ENCODE peak calls at places on chromosomes 4 and X, in six cellular contexts. L is AG04450, H is brain microvascular endothelial cell, Q is heart left ventricle, E is pancreas, M is thoracic aorta. B is an unnamed sample.

GRCh38 chr4:173517781-173518371 is 12.2 kb downstream of the HAND2 start:
- DNase-seq in Q (peak; percentile 54), M (no peak), L (no peak), H (no peak), E (no peak), B (no peak)

GRCh38 chr4:150002561-150002960 is 75.7 kb upstream of the DCLK2 start:
- DNase-seq in L (no peak), Q (no peak), H (peak; percentile 42), E (no peak), M (no peak), B (no peak)

GRCh38 chr4:1365271-1366178 is 18.5 kb downstream of the UVSSA start:
- DNase-seq in Q (no peak), E (peak; percentile 45), L (no peak), M (no peak), H (no peak), B (peak; percentile 79)

GRCh38 chr4:4394644-4395043 is 7.7 kb downstream of the NSG1 start:
- DNase-seq in E (no peak), L (peak; percentile 11), H (peak; percentile 5), M (no peak), Q (no peak), B (no peak)

GRCh38 chrX:150514462-150514861 is 54.0 kb upstream of the MTM1 start:
- DNase-seq in Q (no peak), H (no peak), L (no peak), E (no peak), M (no peak), B (no peak)

GRCh38 chrX:37998586-37999267 is 7.6 kb upstream of the SYTL5 start:
- DNase-seq in Q (no peak), E (no peak), M (no peak), L (no peak), H (peak; percentile 56), B (no peak)

GRCh38 chr4:99033956-99034355 is 38.4 kb downstream of the METAP1 start:
- DNase-seq in L (no peak), M (no peak), Q (no peak), E (no peak), H (no peak), B (no peak)

GRCh38 chr4:128866691-128867090 is 57.2 kb downstream of the JADE1 start:
- DNase-seq in Q (no peak), H (no peak), E (no peak), M (no peak), L (no peak), B (no peak)

GRCh38 chr4:17616283-17616682 is 1.8 kb downstream of the MED28 start:
- DNase-seq in H (no peak), E (no peak), L (no peak), Q (no peak), M (no peak), B (no peak)

GRCh38 chr4:15147709-15148651 is 145.7 kb downstream of the CPEB2 start:
- DNase-seq in E (no peak), H (no peak), Q (no peak), L (no peak), M (no peak), B (no peak)

GRCh38 chr4:165335163-165335703 is 7.8 kb downstream of the MSMO1 start:
- DNase-seq in H (no peak), Q (no peak), L (no peak), M (no peak), E (no peak), B (no peak)

GRCh38 chr4:83858121-83858520 is 322.2 kb downstream of the GPAT3 start:
- DNase-seq in Q (no peak), M (no peak), E (no peak), H (no peak), L (no peak), B (no peak)

GRCh38 chr4:116016201-116016600 is 902.8 kb upstream of the NDST4 start:
- DNase-seq in H (peak; percentile 42), Q (no peak), M (no peak), L (no peak), E (peak; percentile 54), B (peak; percentile 44)

GRCh38 chr4:87243426-87244053 is 23.1 kb upstream of the KLHL8 start:
- DNase-seq in E (no peak), M (no peak), L (no peak), H (no peak), Q (no peak), B (no peak)

GRCh38 chrX:39152106-39152649 is 350.9 kb downstream of the MID1IP1 start:
- DNase-seq in E (peak; percentile 63), H (no peak), Q (peak; percentile 24), M (no peak), L (no peak), B (peak; percentile 59)

GRCh38 chr4:20378181-20378580 is 126.5 kb downstream of the SLIT2 start:
- DNase-seq in M (no peak), H (no peak), E (no peak), L (no peak), Q (no peak), B (no peak)

GRCh38 chr4:139988863-139989765 is 164.9 kb downstream of the MAML3 start:
- DNase-seq in L (peak; percentile 78), H (peak; percentile 98), E (no peak), M (peak; percentile 74), Q (no peak), B (no peak)

GRCh38 chrX:49876750-49877149 is 2.5 kb upstream of the USP27X start:
- DNase-seq in E (no peak), L (no peak), H (peak; percentile 26), M (no peak), Q (no peak), B (no peak)

GRCh38 chrX:110267874-110268273 is 50.0 kb downstream of the AMMECR1 start:
- DNase-seq in E (no peak), M (no peak), L (no peak), H (no peak), Q (no peak), B (no peak)

GRCh38 chr4:41933997-41934812 is 1.0 kb upstream of the TMEM33 start:
- DNase-seq in H (no peak), L (no peak), Q (no peak), M (no peak), E (no peak), B (peak; percentile 63)

GRCh38 chrX:25049971-25050370 is 34.2 kb upstream of the ARX start:
- DNase-seq in E (no peak), L (no peak), M (no peak), H (no peak), Q (no peak), B (no peak)
- H3K27ac ChIP-seq in E (no peak overlapping the region), L (no peak overlapping the region), M (no peak overlapping the region), H (no peak overlapping the region), Q (no peak overlapping the region), B (no peak overlapping the region)

GRCh38 chr4:75980576-75980975 is 10.2 kb downstream of the SDAD1 start:
- DNase-seq in Q (no peak), E (no peak), L (no peak), M (no peak), H (no peak), B (no peak)
- H3K27ac ChIP-seq in Q (no peak overlapping the region), E (no peak overlapping the region), L (no peak overlapping the region), M (no peak overlapping the region), H (no peak overlapping the region), B (no peak overlapping the region)

GRCh38 chrX:12890467-12890866 is 16.0 kb upstream of the TLR8 start:
- DNase-seq in M (no peak), Q (no peak), E (no peak), L (no peak), H (no peak), B (no peak)
- H3K27ac ChIP-seq in M (no peak overlapping the region), Q (no peak overlapping the region), E (no peak overlapping the region), L (no peak overlapping the region), H (no peak overlapping the region), B (no peak overlapping the region)

DNA sequence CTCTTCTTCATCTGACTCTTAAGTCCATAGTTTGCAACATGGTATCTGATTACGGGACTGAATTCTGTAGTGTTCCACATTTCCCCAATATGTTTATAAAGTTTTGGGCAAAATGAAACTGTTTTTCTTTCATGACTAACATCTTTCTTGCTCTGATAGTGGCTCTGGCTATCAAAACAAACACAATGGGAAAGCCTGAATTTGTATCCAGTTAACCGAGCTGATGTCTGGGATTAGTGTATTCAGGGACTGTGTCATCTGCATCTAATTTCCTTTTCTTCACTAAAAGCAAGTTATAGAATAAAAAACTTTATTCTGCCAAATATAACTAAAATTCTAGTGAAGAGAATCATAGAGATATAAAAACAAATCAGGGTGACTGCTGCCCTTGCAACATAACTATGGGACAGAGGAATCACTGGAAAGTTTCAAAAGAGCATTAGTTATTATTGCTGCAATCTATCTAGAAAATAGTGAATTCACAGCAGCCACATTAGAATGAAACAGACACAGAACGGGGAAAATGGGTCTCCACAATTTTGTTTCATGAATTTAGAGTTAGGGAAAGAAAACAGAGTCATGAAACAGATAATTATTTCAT is 61.3 kb downstream of the ANTXR2 start:
- DNase-seq in E (no peak), Q (no peak), H (peak; percentile 81), L (peak; percentile 44), M (no peak), B (no peak)
- H3K27ac ChIP-seq in E (no peak overlapping the region), Q (no peak overlapping the region), H (peak overlapping the region; percentile 73), L (no peak overlapping the region), M (no peak overlapping the region), B (no peak overlapping the region)

B was measured in lower lobe of right lung.